ENCODE peak calls at places on chromosome 17, in ten cellular contexts. M, C, Y, S, G, W, A, X, L and Z are unnamed samples.

GRCh38 chr17:45954914-45955313 is 44.1 kb upstream of the STH start:
- DNase-seq in L (no peak), Y (no peak), X (no peak), W (no peak), G (no peak), C (no peak), A (no peak), M (peak; percentile 31), S (no peak), Z (no peak)

GRCh38 chr17:9162275-9162985 is 141.1 kb downstream of the NTN1 start:
- DNase-seq in G (no peak), W (no peak), Y (peak; percentile 88), L (no peak), C (no peak), X (no peak), M (no peak), S (no peak), A (no peak), Z (no peak)

GRCh38 chr17:10233157-10233556 is 34.8 kb upstream of the GAS7 start:
- DNase-seq in W (no peak), C (no peak), S (peak; percentile 13), Y (no peak), G (no peak), A (no peak), X (no peak), M (no peak), L (no peak), Z (no peak)

GRCh38 chr17:68029512-68030215 is 5.9 kb upstream of the KPNA2 start:
- DNase-seq in S (no peak), G (peak; percentile 33), C (no peak), W (no peak), Y (no peak), A (no peak), M (no peak), L (no peak), X (no peak), Z (no peak)

GRCh38 chr17:7001562-7001961 is 5.7 kb downstream of the ALOX12 start:
- DNase-seq in C (no peak), A (no peak), Y (no peak), M (no peak), W (peak; percentile 31), L (no peak), G (peak; percentile 44), S (no peak), X (no peak), Z (no peak)

GRCh38 chr17:40345161-40346034 is 19.1 kb downstream of the GJD3 start:
- DNase-seq in M (peak; percentile 32), C (no peak), G (peak; percentile 61), X (peak; percentile 70), W (peak; percentile 68), S (no peak), L (peak; percentile 86), A (no peak), Y (peak; percentile 26), Z (peak; percentile 51)

GRCh38 chr17:36880506-36880905 is 56.8 kb upstream of the LHX1 start:
- DNase-seq in G (no peak), C (no peak), M (peak; percentile 39), L (no peak), S (no peak), Y (no peak), X (no peak), A (no peak), W (no peak), Z (no peak)

GRCh38 chr17:50270430-50271172 is 3.7 kb upstream of the TMEM92 start:
- DNase-seq in G (peak; percentile 74), S (no peak), X (peak; percentile 27), C (no peak), W (peak; percentile 85), A (no peak), Y (no peak), M (no peak), L (no peak), Z (peak; percentile 81)

GRCh38 chr17:14793237-14793636 is 471.9 kb downstream of the PMP22 start:
- DNase-seq in W (peak; percentile 36), X (no peak), Y (no peak), M (no peak), C (no peak), S (no peak), G (peak; percentile 63), A (no peak), L (no peak), Z (peak; percentile 91)

GRCh38 chr17:19978206-19978802 is 676 bp upstream of the AKAP10 start:
- DNase-seq in G (no peak), M (no peak), W (no peak), C (no peak), S (no peak), L (no peak), X (no peak), A (no peak), Y (no peak), Z (no peak)

GRCh38 chr17:7260601-7261376 is 1.5 kb downstream of the CLDN7 start:
- DNase-seq in C (no peak), S (no peak), Y (no peak), A (no peak), W (no peak), L (no peak), M (peak; percentile 70), X (peak; percentile 47), G (no peak), Z (no peak)

GRCh38 chr17:40063915-40064531 is 1.3 kb downstream of the THRA start:
- DNase-seq in X (no peak), M (no peak), W (no peak), Y (no peak), L (no peak), G (no peak), S (no peak), C (no peak), A (no peak), Z (no peak)

GRCh38 chr17:56903560-56903959 is 10.3 kb downstream of the TRIM25 start:
- DNase-seq in A (no peak), S (no peak), Y (no peak), G (no peak), X (no peak), M (no peak), W (no peak), L (no peak), C (no peak), Z (no peak)

GRCh38 chr17:80832266-80832676 is 159.4 kb upstream of the CHMP6 start:
- DNase-seq in C (no peak), L (no peak), M (peak; percentile 12), X (no peak), Y (no peak), S (peak; percentile 36), W (peak; percentile 75), G (peak; percentile 87), A (no peak), Z (peak; percentile 88)

GRCh38 chr17:76597156-76598003 is 11.7 kb upstream of the ST6GALNAC2 start:
- DNase-seq in L (no peak), A (no peak), W (no peak), G (no peak), C (no peak), M (peak; percentile 42), X (no peak), Y (peak; percentile 99), S (no peak), Z (no peak)

GRCh38 chr17:64975318-64976087 is 56.2 kb upstream of the LRRC37A3 start:
- DNase-seq in S (peak; percentile 93), W (peak; percentile 90), A (peak; percentile 99), X (peak; percentile 97), G (peak; percentile 89), M (peak; percentile 99), C (peak; percentile 99), L (peak; percentile 96), Y (peak; percentile 96), Z (peak; percentile 87)

GRCh38 chr17:80222376-80223141 is 2.3 kb downstream of the SLC26A11 start:
- DNase-seq in X (no peak), A (no peak), C (no peak), S (no peak), Y (no peak), G (no peak), L (no peak), W (no peak), M (no peak), Z (no peak)

GRCh38 chr17:10210151-10210574 is 11.8 kb upstream of the GAS7 start:
- DNase-seq in X (no peak), S (no peak), G (peak; percentile 78), W (peak; percentile 80), L (no peak), Y (no peak), A (no peak), M (peak; percentile 31), C (no peak), Z (peak; percentile 58)

GRCh38 chr17:79915850-79916430 is 76.7 kb upstream of the CBX4 start:
- DNase-seq in W (no peak), C (peak; percentile 6), G (peak; percentile 29), Y (no peak), X (peak; percentile 88), L (peak; percentile 89), S (peak; percentile 43), A (no peak), M (peak; percentile 80), Z (peak; percentile 28)

GRCh38 chr17:78120971-78121800 is 7.4 kb downstream of the TMC6 start:
- DNase-seq in L (no peak), M (no peak), X (no peak), G (no peak), W (no peak), Y (no peak), C (peak; percentile 74), A (peak; percentile 72), S (no peak), Z (no peak)

GRCh38 chr17:78446833-78447232 is 68.4 kb downstream of the PGS1 start:
- DNase-seq in G (no peak), A (no peak), C (no peak), X (no peak), M (no peak), W (no peak), S (no peak), Y (no peak), L (no peak), Z (no peak)

GRCh38 chr17:3754458-3755334 is 31.0 kb downstream of the HASPIN start:
- DNase-seq in S (no peak), X (peak; percentile 99), L (peak; percentile 93), M (peak; percentile 93), C (peak; percentile 69), G (no peak), A (no peak), W (no peak), Y (peak; percentile 98), Z (no peak)

GRCh38 chr17:55303008-55303493 is 38.3 kb downstream of the HLF start:
- DNase-seq in M (no peak), W (no peak), L (no peak), G (no peak), Y (no peak), S (no peak), X (no peak), C (no peak), A (no peak), Z (no peak)

GRCh38 chr17:49523706-49524472 is 28.8 kb downstream of the NGFR start:
- DNase-seq in X (peak; percentile 79), M (peak; percentile 50), L (no peak), C (no peak), W (no peak), A (no peak), G (no peak), Y (peak; percentile 91), S (no peak), Z (no peak)

GRCh38 chr17:81365601-81366585 is 29.4 kb upstream of the BAHCC1 start:
- DNase-seq in S (no peak), Y (no peak), W (peak; percentile 81), X (peak; percentile 95), L (peak; percentile 86), M (peak; percentile 97), C (peak; percentile 63), G (peak; percentile 88), A (peak; percentile 56), Z (peak; percentile 81)

GRCh38 chr17:81735181-81736102 is 23.4 kb downstream of the SLC25A10 start:
- DNase-seq in M (peak; percentile 70), S (no peak), A (no peak), C (no peak), L (no peak), X (peak; percentile 63), G (no peak), Y (peak; percentile 63), W (no peak), Z (peak; percentile 33)

GRCh38 chr17:18950944-18951905 is 740 bp upstream of the SLC5A10 start:
- DNase-seq in S (no peak), M (no peak), L (peak; percentile 85), W (no peak), C (no peak), A (no peak), Y (no peak), G (no peak), X (peak; percentile 41), Z (no peak)

GRCh38 chr17:55645361-55645760 is 77.3 kb downstream of the TMEM100 start:
- DNase-seq in M (no peak), S (no peak), A (no peak), Y (no peak), C (no peak), L (no peak), G (no peak), W (no peak), X (no peak), Z (no peak)